ENCODE peak calls at places on chromosomes 16 and 17, in ten cellular contexts. One of them, this sample, is unnamed.

GRCh38 chr16:1953734-1954133 is 755 bp downstream of the RPL3L start:
- DNase-seq in heart left ventricle: no peak
- DNase-seq in HL-60: no peak
- DNase-seq in NCI-H345: no peak
- DNase-seq in DMS79 treated with DMSO at 0.1 percent for 48 hours: no peak
- DNase-seq in stimulated activated CD8-positive, alpha-beta memory T cell treated with anti-CD3 and anti-CD28 coated beads, Interleukin-2, amount 100 ng/mL, for 48 hours: no peak
- DNase-seq in fibroblast of the aortic adventitia: no peak
- DNase-seq in HT1080: no peak
- DNase-seq in D721Med: no peak
- DNase-seq in neural crest cell: no peak
- DNase-seq in this sample: no peak

GRCh38 chr16:48014349-48015135 is 141.3 kb downstream of the ABCC12 start:
- DNase-seq in HT1080: peak; percentile 82
- DNase-seq in neural crest cell: no peak
- DNase-seq in heart left ventricle: no peak
- DNase-seq in HL-60: no peak
- DNase-seq in NCI-H345: no peak
- DNase-seq in stimulated activated CD8-positive, alpha-beta memory T cell treated with anti-CD3 and anti-CD28 coated beads, Interleukin-2, amount 100 ng/mL, for 48 hours: no peak
- DNase-seq in DMS79 treated with DMSO at 0.1 percent for 48 hours: no peak
- DNase-seq in D721Med: no peak
- DNase-seq in fibroblast of the aortic adventitia: peak; percentile 43
- DNase-seq in this sample: no peak

GRCh38 chr17:49564638-49565037 is 11.0 kb upstream of the NXPH3 start:
- DNase-seq in stimulated activated CD8-positive, alpha-beta memory T cell treated with anti-CD3 and anti-CD28 coated beads, Interleukin-2, amount 100 ng/mL, for 48 hours: no peak
- DNase-seq in DMS79 treated with DMSO at 0.1 percent for 48 hours: no peak
- DNase-seq in neural crest cell: no peak
- DNase-seq in fibroblast of the aortic adventitia: no peak
- DNase-seq in HL-60: no peak
- DNase-seq in NCI-H345: no peak
- DNase-seq in D721Med: no peak
- DNase-seq in HT1080: no peak
- DNase-seq in heart left ventricle: no peak
- DNase-seq in this sample: no peak

GRCh38 chr16:80158766-80159165 is 382.0 kb upstream of the DYNLRB2 start:
- DNase-seq in NCI-H345: no peak
- DNase-seq in HL-60: no peak
- DNase-seq in HT1080: peak; percentile 97
- DNase-seq in DMS79 treated with DMSO at 0.1 percent for 48 hours: no peak
- DNase-seq in heart left ventricle: no peak
- DNase-seq in neural crest cell: no peak
- DNase-seq in stimulated activated CD8-positive, alpha-beta memory T cell treated with anti-CD3 and anti-CD28 coated beads, Interleukin-2, amount 100 ng/mL, for 48 hours: no peak
- DNase-seq in D721Med: no peak
- DNase-seq in fibroblast of the aortic adventitia: peak; percentile 40
- DNase-seq in this sample: no peak

GRCh38 chr17:51901242-51901641 is 257.3 kb downstream of the CA10 start:
- DNase-seq in HT1080: no peak
- DNase-seq in fibroblast of the aortic adventitia: no peak
- DNase-seq in NCI-H345: no peak
- DNase-seq in D721Med: no peak
- DNase-seq in heart left ventricle: no peak
- DNase-seq in stimulated activated CD8-positive, alpha-beta memory T cell treated with anti-CD3 and anti-CD28 coated beads, Interleukin-2, amount 100 ng/mL, for 48 hours: no peak
- DNase-seq in neural crest cell: no peak
- DNase-seq in HL-60: no peak
- DNase-seq in DMS79 treated with DMSO at 0.1 percent for 48 hours: no peak
- DNase-seq in this sample: no peak

GRCh38 chr17:72264682-72265405 is 144.0 kb downstream of the SOX9 start:
- DNase-seq in DMS79 treated with DMSO at 0.1 percent for 48 hours: no peak
- DNase-seq in heart left ventricle: no peak
- DNase-seq in D721Med: no peak
- DNase-seq in HL-60: no peak
- DNase-seq in neural crest cell: no peak
- DNase-seq in fibroblast of the aortic adventitia: no peak
- DNase-seq in stimulated activated CD8-positive, alpha-beta memory T cell treated with anti-CD3 and anti-CD28 coated beads, Interleukin-2, amount 100 ng/mL, for 48 hours: no peak
- DNase-seq in HT1080: no peak
- DNase-seq in NCI-H345: no peak
- DNase-seq in this sample: no peak

GRCh38 chr17:63685021-63685420 is 14.9 kb downstream of the LIMD2 start:
- DNase-seq in neural crest cell: no peak
- DNase-seq in NCI-H345: no peak
- DNase-seq in HL-60: no peak
- DNase-seq in stimulated activated CD8-positive, alpha-beta memory T cell treated with anti-CD3 and anti-CD28 coated beads, Interleukin-2, amount 100 ng/mL, for 48 hours: no peak
- DNase-seq in D721Med: no peak
- DNase-seq in fibroblast of the aortic adventitia: peak; percentile 40
- DNase-seq in DMS79 treated with DMSO at 0.1 percent for 48 hours: peak; percentile 10
- DNase-seq in heart left ventricle: no peak
- DNase-seq in HT1080: no peak
- DNase-seq in this sample: no peak

GRCh38 chr16:28513484-28514181 is 7.0 kb upstream of the IL27 start:
- DNase-seq in stimulated activated CD8-positive, alpha-beta memory T cell treated with anti-CD3 and anti-CD28 coated beads, Interleukin-2, amount 100 ng/mL, for 48 hours: no peak
- DNase-seq in heart left ventricle: no peak
- DNase-seq in D721Med: no peak
- DNase-seq in HT1080: peak; percentile 42
- DNase-seq in NCI-H345: no peak
- DNase-seq in fibroblast of the aortic adventitia: no peak
- DNase-seq in DMS79 treated with DMSO at 0.1 percent for 48 hours: no peak
- DNase-seq in HL-60: no peak
- DNase-seq in neural crest cell: no peak
- DNase-seq in this sample: no peak

GRCh38 chr16:47664653-47665325 is 203.7 kb downstream of the PHKB start:
- DNase-seq in neural crest cell: no peak
- DNase-seq in DMS79 treated with DMSO at 0.1 percent for 48 hours: no peak
- DNase-seq in fibroblast of the aortic adventitia: peak; percentile 12
- DNase-seq in D721Med: no peak
- DNase-seq in heart left ventricle: no peak
- DNase-seq in stimulated activated CD8-positive, alpha-beta memory T cell treated with anti-CD3 and anti-CD28 coated beads, Interleukin-2, amount 100 ng/mL, for 48 hours: no peak
- DNase-seq in HT1080: no peak
- DNase-seq in NCI-H345: no peak
- DNase-seq in HL-60: no peak
- DNase-seq in this sample: no peak

GRCh38 chr17:39209317-39210092 is 9.4 kb downstream of the RPL19 start:
- DNase-seq in D721Med: no peak
- DNase-seq in HT1080: no peak
- DNase-seq in heart left ventricle: peak; percentile 79
- DNase-seq in fibroblast of the aortic adventitia: peak; percentile 50
- DNase-seq in HL-60: peak; percentile 84
- DNase-seq in DMS79 treated with DMSO at 0.1 percent for 48 hours: peak; percentile 85
- DNase-seq in stimulated activated CD8-positive, alpha-beta memory T cell treated with anti-CD3 and anti-CD28 coated beads, Interleukin-2, amount 100 ng/mL, for 48 hours: peak; percentile 59
- DNase-seq in neural crest cell: no peak
- DNase-seq in NCI-H345: peak; percentile 68
- DNase-seq in this sample: peak; percentile 63

GRCh38 chr16:51773051-51773450 is 622.0 kb upstream of the SALL1 start:
- DNase-seq in neural crest cell: no peak
- DNase-seq in D721Med: no peak
- DNase-seq in HT1080: no peak
- DNase-seq in NCI-H345: no peak
- DNase-seq in DMS79 treated with DMSO at 0.1 percent for 48 hours: no peak
- DNase-seq in HL-60: no peak
- DNase-seq in heart left ventricle: no peak
- DNase-seq in stimulated activated CD8-positive, alpha-beta memory T cell treated with anti-CD3 and anti-CD28 coated beads, Interleukin-2, amount 100 ng/mL, for 48 hours: no peak
- DNase-seq in fibroblast of the aortic adventitia: no peak
- DNase-seq in this sample: no peak

GRCh38 chr17:16930571-16931317 is 41.2 kb downstream of the TNFRSF13B start:
- DNase-seq in neural crest cell: no peak
- DNase-seq in HL-60: no peak
- DNase-seq in stimulated activated CD8-positive, alpha-beta memory T cell treated with anti-CD3 and anti-CD28 coated beads, Interleukin-2, amount 100 ng/mL, for 48 hours: no peak
- DNase-seq in DMS79 treated with DMSO at 0.1 percent for 48 hours: no peak
- DNase-seq in HT1080: no peak
- DNase-seq in fibroblast of the aortic adventitia: no peak
- DNase-seq in D721Med: no peak
- DNase-seq in heart left ventricle: no peak
- DNase-seq in NCI-H345: no peak
- DNase-seq in this sample: no peak

GRCh38 chr16:27600386-27600785 is 50.4 kb downstream of the KATNIP start:
- DNase-seq in DMS79 treated with DMSO at 0.1 percent for 48 hours: no peak
- DNase-seq in NCI-H345: no peak
- DNase-seq in heart left ventricle: no peak
- DNase-seq in fibroblast of the aortic adventitia: no peak
- DNase-seq in D721Med: peak; percentile 63
- DNase-seq in HT1080: no peak
- DNase-seq in neural crest cell: no peak
- DNase-seq in HL-60: no peak
- DNase-seq in stimulated activated CD8-positive, alpha-beta memory T cell treated with anti-CD3 and anti-CD28 coated beads, Interleukin-2, amount 100 ng/mL, for 48 hours: no peak
- DNase-seq in this sample: peak; percentile 34

GRCh38 chr17:72349508-72350472 is 229.0 kb downstream of the SOX9 start:
- DNase-seq in NCI-H345: no peak
- DNase-seq in neural crest cell: no peak
- DNase-seq in D721Med: no peak
- DNase-seq in DMS79 treated with DMSO at 0.1 percent for 48 hours: peak; percentile 66
- DNase-seq in stimulated activated CD8-positive, alpha-beta memory T cell treated with anti-CD3 and anti-CD28 coated beads, Interleukin-2, amount 100 ng/mL, for 48 hours: no peak
- DNase-seq in heart left ventricle: no peak
- DNase-seq in HT1080: no peak
- DNase-seq in HL-60: no peak
- DNase-seq in fibroblast of the aortic adventitia: no peak
- DNase-seq in this sample: no peak

GRCh38 chr17:70136131-70136530 is 33.2 kb upstream of the KCNJ2 start:
- DNase-seq in neural crest cell: no peak
- DNase-seq in stimulated activated CD8-positive, alpha-beta memory T cell treated with anti-CD3 and anti-CD28 coated beads, Interleukin-2, amount 100 ng/mL, for 48 hours: no peak
- DNase-seq in fibroblast of the aortic adventitia: no peak
- DNase-seq in HT1080: no peak
- DNase-seq in heart left ventricle: no peak
- DNase-seq in DMS79 treated with DMSO at 0.1 percent for 48 hours: no peak
- DNase-seq in HL-60: no peak
- DNase-seq in D721Med: no peak
- DNase-seq in NCI-H345: no peak
- DNase-seq in this sample: no peak

GRCh38 chr16:75379911-75380847 is 53.1 kb downstream of the CFDP1 start:
- DNase-seq in neural crest cell: no peak
- DNase-seq in HL-60: peak; percentile 13
- DNase-seq in NCI-H345: no peak
- DNase-seq in fibroblast of the aortic adventitia: no peak
- DNase-seq in DMS79 treated with DMSO at 0.1 percent for 48 hours: no peak
- DNase-seq in D721Med: no peak
- DNase-seq in HT1080: no peak
- DNase-seq in heart left ventricle: no peak
- DNase-seq in stimulated activated CD8-positive, alpha-beta memory T cell treated with anti-CD3 and anti-CD28 coated beads, Interleukin-2, amount 100 ng/mL, for 48 hours: peak; percentile 14
- DNase-seq in this sample: no peak

GRCh38 chr16:67805718-67806427 is 487 bp downstream of the RANBP10 start:
- DNase-seq in stimulated activated CD8-positive, alpha-beta memory T cell treated with anti-CD3 and anti-CD28 coated beads, Interleukin-2, amount 100 ng/mL, for 48 hours: no peak
- DNase-seq in HT1080: no peak
- DNase-seq in NCI-H345: no peak
- DNase-seq in fibroblast of the aortic adventitia: no peak
- DNase-seq in heart left ventricle: peak; percentile 33
- DNase-seq in D721Med: no peak
- DNase-seq in neural crest cell: no peak
- DNase-seq in DMS79 treated with DMSO at 0.1 percent for 48 hours: no peak
- DNase-seq in HL-60: no peak
- DNase-seq in this sample: peak; percentile 27

GRCh38 chr16:50152807-50153647 is at the start of gene TENT4B:
- DNase-seq in DMS79 treated with DMSO at 0.1 percent for 48 hours: peak; percentile 41
- DNase-seq in heart left ventricle: peak; percentile 91
- DNase-seq in NCI-H345: peak; percentile 62
- DNase-seq in stimulated activated CD8-positive, alpha-beta memory T cell treated with anti-CD3 and anti-CD28 coated beads, Interleukin-2, amount 100 ng/mL, for 48 hours: peak; percentile 70
- DNase-seq in neural crest cell: peak; percentile 80
- DNase-seq in HT1080: peak; percentile 83
- DNase-seq in HL-60: peak; percentile 77
- DNase-seq in fibroblast of the aortic adventitia: peak; percentile 79
- DNase-seq in D721Med: peak; percentile 46
- DNase-seq in this sample: peak; percentile 85

GRCh38 chr17:66834919-66835454 is at the start of gene CACNG5:
- DNase-seq in heart left ventricle: no peak
- DNase-seq in stimulated activated CD8-positive, alpha-beta memory T cell treated with anti-CD3 and anti-CD28 coated beads, Interleukin-2, amount 100 ng/mL, for 48 hours: no peak
- DNase-seq in D721Med: peak; percentile 77
- DNase-seq in neural crest cell: peak; percentile 30
- DNase-seq in fibroblast of the aortic adventitia: no peak
- DNase-seq in HT1080: no peak
- DNase-seq in DMS79 treated with DMSO at 0.1 percent for 48 hours: peak; percentile 3
- DNase-seq in HL-60: no peak
- DNase-seq in NCI-H345: no peak
- DNase-seq in this sample: peak; percentile 70

GRCh38 chr16:67277294-67277998 is 1.9 kb upstream of the PLEKHG4 start:
- DNase-seq in heart left ventricle: no peak
- DNase-seq in stimulated activated CD8-positive, alpha-beta memory T cell treated with anti-CD3 and anti-CD28 coated beads, Interleukin-2, amount 100 ng/mL, for 48 hours: peak; percentile 31
- DNase-seq in neural crest cell: no peak
- DNase-seq in fibroblast of the aortic adventitia: peak; percentile 99
- DNase-seq in HT1080: peak; percentile 99
- DNase-seq in HL-60: peak; percentile 64
- DNase-seq in DMS79 treated with DMSO at 0.1 percent for 48 hours: no peak
- DNase-seq in D721Med: no peak
- DNase-seq in NCI-H345: no peak
- DNase-seq in this sample: no peak

GRCh38 chr17:4769628-4770027 is 2.1 kb upstream of the TM4SF5 start:
- DNase-seq in DMS79 treated with DMSO at 0.1 percent for 48 hours: no peak
- DNase-seq in stimulated activated CD8-positive, alpha-beta memory T cell treated with anti-CD3 and anti-CD28 coated beads, Interleukin-2, amount 100 ng/mL, for 48 hours: no peak
- DNase-seq in HL-60: no peak
- DNase-seq in HT1080: no peak
- DNase-seq in NCI-H345: no peak
- DNase-seq in D721Med: no peak
- DNase-seq in fibroblast of the aortic adventitia: no peak
- DNase-seq in neural crest cell: no peak
- DNase-seq in heart left ventricle: no peak
- DNase-seq in this sample: no peak

GRCh38 chr17:17403899-17404576 is 72.8 kb upstream of the MED9 start:
- DNase-seq in HT1080: no peak
- DNase-seq in neural crest cell: no peak
- DNase-seq in DMS79 treated with DMSO at 0.1 percent for 48 hours: no peak
- DNase-seq in NCI-H345: peak; percentile 65
- DNase-seq in stimulated activated CD8-positive, alpha-beta memory T cell treated with anti-CD3 and anti-CD28 coated beads, Interleukin-2, amount 100 ng/mL, for 48 hours: no peak
- DNase-seq in D721Med: no peak
- DNase-seq in HL-60: peak; percentile 32
- DNase-seq in heart left ventricle: no peak
- DNase-seq in fibroblast of the aortic adventitia: no peak
- DNase-seq in this sample: peak; percentile 60

GRCh38 chr17:44006581-44007345 is 2.3 kb downstream of the NAGS start:
- DNase-seq in heart left ventricle: peak; percentile 97
- DNase-seq in HL-60: peak; percentile 93
- DNase-seq in D721Med: peak; percentile 87
- DNase-seq in HT1080: peak; percentile 87
- DNase-seq in DMS79 treated with DMSO at 0.1 percent for 48 hours: peak; percentile 92
- DNase-seq in stimulated activated CD8-positive, alpha-beta memory T cell treated with anti-CD3 and anti-CD28 coated beads, Interleukin-2, amount 100 ng/mL, for 48 hours: peak; percentile 100
- DNase-seq in fibroblast of the aortic adventitia: peak; percentile 93
- DNase-seq in neural crest cell: peak; percentile 87
- DNase-seq in NCI-H345: peak; percentile 95
- DNase-seq in this sample: peak; percentile 97

GRCh38 chr17:31099051-31099450 is 4.3 kb downstream of the NF1 start:
- DNase-seq in HT1080: no peak
- DNase-seq in HL-60: no peak
- DNase-seq in heart left ventricle: no peak
- DNase-seq in neural crest cell: no peak
- DNase-seq in NCI-H345: no peak
- DNase-seq in stimulated activated CD8-positive, alpha-beta memory T cell treated with anti-CD3 and anti-CD28 coated beads, Interleukin-2, amount 100 ng/mL, for 48 hours: no peak
- DNase-seq in fibroblast of the aortic adventitia: peak; percentile 61
- DNase-seq in DMS79 treated with DMSO at 0.1 percent for 48 hours: no peak
- DNase-seq in D721Med: no peak
- DNase-seq in this sample: no peak

GRCh38 chr17:16354585-16354984 is 1.3 kb upstream of the CENPV start:
- DNase-seq in DMS79 treated with DMSO at 0.1 percent for 48 hours: no peak
- DNase-seq in D721Med: no peak
- DNase-seq in stimulated activated CD8-positive, alpha-beta memory T cell treated with anti-CD3 and anti-CD28 coated beads, Interleukin-2, amount 100 ng/mL, for 48 hours: no peak
- DNase-seq in fibroblast of the aortic adventitia: no peak
- DNase-seq in HT1080: no peak
- DNase-seq in neural crest cell: no peak
- DNase-seq in HL-60: no peak
- DNase-seq in NCI-H345: no peak
- DNase-seq in heart left ventricle: no peak
- DNase-seq in this sample: no peak

GRCh38 chr17:74601944-74602572 is 10.0 kb upstream of the CD300LD start:
- DNase-seq in HL-60: peak; percentile 41
- DNase-seq in stimulated activated CD8-positive, alpha-beta memory T cell treated with anti-CD3 and anti-CD28 coated beads, Interleukin-2, amount 100 ng/mL, for 48 hours: peak; percentile 14
- DNase-seq in neural crest cell: peak; percentile 54
- DNase-seq in D721Med: no peak
- DNase-seq in heart left ventricle: peak; percentile 26
- DNase-seq in fibroblast of the aortic adventitia: peak; percentile 39
- DNase-seq in DMS79 treated with DMSO at 0.1 percent for 48 hours: no peak
- DNase-seq in HT1080: peak; percentile 10
- DNase-seq in NCI-H345: peak; percentile 5
- DNase-seq in this sample: peak; percentile 66

GRCh38 chr17:80586464-80587228 is 42.0 kb downstream of the RPTOR start:
- DNase-seq in HL-60: no peak
- DNase-seq in heart left ventricle: no peak
- DNase-seq in HT1080: no peak
- DNase-seq in neural crest cell: no peak
- DNase-seq in NCI-H345: peak; percentile 65
- DNase-seq in fibroblast of the aortic adventitia: peak; percentile 9
- DNase-seq in stimulated activated CD8-positive, alpha-beta memory T cell treated with anti-CD3 and anti-CD28 coated beads, Interleukin-2, amount 100 ng/mL, for 48 hours: no peak
- DNase-seq in D721Med: no peak
- DNase-seq in DMS79 treated with DMSO at 0.1 percent for 48 hours: no peak
- DNase-seq in this sample: no peak

GRCh38 chr17:50191070-50192045 is 10.1 kb downstream of the COL1A1 start:
- DNase-seq in D721Med: no peak
- DNase-seq in DMS79 treated with DMSO at 0.1 percent for 48 hours: no peak
- DNase-seq in HT1080: no peak
- DNase-seq in stimulated activated CD8-positive, alpha-beta memory T cell treated with anti-CD3 and anti-CD28 coated beads, Interleukin-2, amount 100 ng/mL, for 48 hours: no peak
- DNase-seq in HL-60: no peak
- DNase-seq in neural crest cell: no peak
- DNase-seq in heart left ventricle: no peak
- DNase-seq in fibroblast of the aortic adventitia: peak; percentile 48
- DNase-seq in NCI-H345: no peak
- DNase-seq in this sample: no peak

This sample was measured in glutamatergic neuron.